ENCODE peak calls at places on chromosomes 12 and 14, in six cellular contexts. Y is pancreas; P is CD8-positive, alpha-beta memory T cell; I is fibroblast of the aortic adventitia; N is mucosa of descending colon; J is endodermal cell. Z is an unnamed sample.

GRCh38 chr14:105314287-105315185 is at the start of gene PACS2:
- DNase-seq in Y (peak; percentile 76), P (peak; percentile 84), I (peak; percentile 77), N (peak; percentile 80), J (peak; percentile 84), Z (peak; percentile 91)

GRCh38 chr12:4272014-4272975 is 1.3 kb upstream of the CCND2 start:
- DNase-seq in Y (peak; percentile 64), P (peak; percentile 95), I (peak; percentile 31), N (peak; percentile 93), J (peak; percentile 93), Z (peak; percentile 90)

GRCh38 chr14:24406416-24406815 is 7.6 kb downstream of the NYNRIN start:
- DNase-seq in Y (no peak), P (no peak), I (no peak), N (no peak), J (no peak), Z (no peak)

GRCh38 chr14:35897616-35898111 is 71.5 kb downstream of the BRMS1L start:
- DNase-seq in Y (no peak), P (no peak), I (no peak), N (peak; percentile 50), J (peak; percentile 83), Z (no peak)

GRCh38 chr14:24880689-24881088 is 169.3 kb downstream of the STXBP6 start:
- DNase-seq in Y (no peak), P (no peak), I (peak; percentile 39), N (no peak), J (no peak), Z (no peak)

GRCh38 chr12:49369723-49370145 is 2.5 kb downstream of the SPATS2 start:
- DNase-seq in Y (peak; percentile 38), P (no peak), I (peak; percentile 74), N (no peak), J (peak; percentile 76), Z (no peak)

GRCh38 chr12:58882796-58883195 is 37.5 kb downstream of the LRIG3 start:
- DNase-seq in Y (no peak), P (no peak), I (no peak), N (no peak), J (peak; percentile 69), Z (no peak)

GRCh38 chr12:20214286-20214685 is 154.1 kb upstream of the PDE3A start:
- DNase-seq in Y (no peak), P (no peak), I (peak; percentile 33), N (no peak), J (no peak), Z (no peak)

GRCh38 chr12:94622475-94622874 is 27.9 kb downstream of the TMCC3 start:
- DNase-seq in Y (no peak), P (no peak), I (peak; percentile 66), N (no peak), J (no peak), Z (no peak)

GRCh38 chr12:88266851-88267360 is 124.8 kb downstream of the TMTC3 start:
- DNase-seq in Y (no peak), P (no peak), I (no peak), N (no peak), J (no peak), Z (no peak)

GRCh38 chr12:46265734-46266133 is 3.1 kb downstream of the SLC38A1 start:
- DNase-seq in Y (no peak), P (no peak), I (no peak), N (no peak), J (no peak), Z (no peak)

GRCh38 chr14:53924754-53925153 is 31.9 kb downstream of the BMP4 start:
- DNase-seq in Y (no peak), P (no peak), I (peak; percentile 61), N (no peak), J (no peak), Z (no peak)

GRCh38 chr12:117118838-117119591 is 19.8 kb upstream of the TESC start:
- DNase-seq in Y (no peak), P (no peak), I (no peak), N (no peak), J (peak; percentile 93), Z (no peak)

GRCh38 chr12:102438047-102438822 is 42.1 kb downstream of the IGF1 start:
- DNase-seq in Y (no peak), P (no peak), I (no peak), N (no peak), J (no peak), Z (no peak)

GRCh38 chr12:101039848-101040531 is 170.0 kb downstream of the SLC5A8 start:
- DNase-seq in Y (no peak), P (no peak), I (no peak), N (no peak), J (no peak), Z (no peak)

GRCh38 chr12:42326466-42327226 is 679 bp downstream of the PPHLN1 start:
- DNase-seq in Y (no peak), P (peak; percentile 46), I (peak; percentile 43), N (no peak), J (peak; percentile 60), Z (no peak)

GRCh38 chr12:80936642-80937390 is 918 bp downstream of the LIN7A start:
- DNase-seq in Y (peak; percentile 26), P (no peak), I (peak; percentile 32), N (peak; percentile 55), J (peak; percentile 93), Z (peak; percentile 53)

GRCh38 chr14:83491091-83491490 is 1957.4 kb upstream of the SEL1L start:
- DNase-seq in Y (no peak), P (no peak), I (no peak), N (no peak), J (no peak), Z (no peak)

GRCh38 chr14:69666112-69666511 is 54.7 kb downstream of the SUSD6 start:
- DNase-seq in Y (no peak), P (no peak), I (peak; percentile 40), N (no peak), J (no peak), Z (no peak)

GRCh38 chr12:127363392-127363791 is 903.6 kb upstream of the TMEM132C start:
- DNase-seq in Y (no peak), P (no peak), I (no peak), N (no peak), J (peak; percentile 84), Z (no peak)

GRCh38 chr14:22821193-22822016 is 6.2 kb upstream of the SLC7A7 start:
- DNase-seq in Y (peak; percentile 66), P (no peak), I (no peak), N (peak; percentile 60), J (peak; percentile 78), Z (no peak)

GRCh38 chr12:124684971-124685688 is 117.7 kb upstream of the NCOR2 start:
- DNase-seq in Y (no peak), P (no peak), I (peak; percentile 93), N (no peak), J (peak; percentile 70), Z (no peak)

GRCh38 chr12:124686885-124687694 is 119.7 kb upstream of the NCOR2 start:
- DNase-seq in Y (no peak), P (no peak), I (no peak), N (no peak), J (no peak), Z (no peak)

GRCh38 chr12:124686001-124686884 is 118.8 kb upstream of the NCOR2 start:
- DNase-seq in Y (no peak), P (no peak), I (peak; percentile 64), N (no peak), J (peak; percentile 67), Z (no peak)

GRCh38 chr12:124684496-124684895 is 117.1 kb upstream of the NCOR2 start:
- DNase-seq in Y (no peak), P (no peak), I (no peak), N (no peak), J (no peak), Z (no peak)

GRCh38 chr12:124685689-124685993 is 118.2 kb upstream of the NCOR2 start:
- DNase-seq in Y (no peak), P (no peak), I (no peak), N (no peak), J (no peak), Z (no peak)
- H3K4me3 ChIP-seq in Y (no peak overlapping the region), P (no peak overlapping the region), I (peak overlapping the region; percentile 57), N (no peak overlapping the region), J (no peak overlapping the region), Z (no peak overlapping the region)

GRCh38 chr12:70919597-70920035 is 922 bp downstream of the PTPRR start:
- DNase-seq in Y (no peak), P (no peak), I (peak; percentile 36), N (no peak), J (peak; percentile 86), Z (no peak)

GRCh38 chr12:70920251-70920851 is at the start of gene PTPRR:
- DNase-seq in Y (no peak), P (no peak), I (peak; percentile 1), N (no peak), J (peak; percentile 89), Z (peak; percentile 55)

GRCh38 chr12:70919161-70919560 is 1.4 kb downstream of the PTPRR start:
- DNase-seq in Y (no peak), P (no peak), I (no peak), N (no peak), J (no peak), Z (no peak)

GRCh38 chr12:70918321-70918720 is 2.2 kb downstream of the PTPRR start:
- DNase-seq in Y (no peak), P (no peak), I (no peak), N (no peak), J (no peak), Z (no peak)

DNA sequence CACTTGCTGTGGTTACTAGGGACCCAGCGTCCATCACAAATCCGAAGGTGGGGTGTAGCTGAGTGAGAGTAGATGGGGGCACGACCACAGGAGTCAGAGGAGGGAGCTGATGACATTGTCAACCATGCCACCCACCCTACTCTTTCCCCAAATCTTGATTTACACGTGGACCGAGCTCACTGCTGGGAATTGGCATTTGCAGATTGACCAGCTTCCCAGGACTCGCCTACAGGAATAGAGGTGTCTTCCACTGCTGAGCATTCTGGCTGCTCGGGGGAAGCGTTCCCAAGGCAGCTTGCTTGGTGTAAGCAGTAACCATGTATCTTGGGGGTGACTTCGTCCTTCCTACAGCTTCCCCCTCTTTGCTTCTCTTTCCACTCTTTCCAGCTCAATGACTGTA is 353 bp upstream of the PTPRR start:
- DNase-seq in Y (no peak), P (no peak), I (no peak), N (no peak), J (peak; percentile 59), Z (no peak)
- H3K4me3 ChIP-seq in Y (no peak overlapping the region), P (no peak overlapping the region), I (no peak overlapping the region), N (no peak overlapping the region), J (no peak overlapping the region), Z (no peak overlapping the region)

GRCh38 chr14:66507181-66507721 is 696 bp upstream of the GPHN start:
- DNase-seq in Y (no peak), P (no peak), I (no peak), N (no peak), J (no peak), Z (no peak)
- H3K4me3 ChIP-seq in Y (peak overlapping the region; percentile 94), P (peak overlapping the region; percentile 78), I (peak overlapping the region; percentile 96), N (peak overlapping the region; percentile 67), J (peak overlapping the region; percentile 96), Z (peak overlapping the region; percentile 86)

DNA sequence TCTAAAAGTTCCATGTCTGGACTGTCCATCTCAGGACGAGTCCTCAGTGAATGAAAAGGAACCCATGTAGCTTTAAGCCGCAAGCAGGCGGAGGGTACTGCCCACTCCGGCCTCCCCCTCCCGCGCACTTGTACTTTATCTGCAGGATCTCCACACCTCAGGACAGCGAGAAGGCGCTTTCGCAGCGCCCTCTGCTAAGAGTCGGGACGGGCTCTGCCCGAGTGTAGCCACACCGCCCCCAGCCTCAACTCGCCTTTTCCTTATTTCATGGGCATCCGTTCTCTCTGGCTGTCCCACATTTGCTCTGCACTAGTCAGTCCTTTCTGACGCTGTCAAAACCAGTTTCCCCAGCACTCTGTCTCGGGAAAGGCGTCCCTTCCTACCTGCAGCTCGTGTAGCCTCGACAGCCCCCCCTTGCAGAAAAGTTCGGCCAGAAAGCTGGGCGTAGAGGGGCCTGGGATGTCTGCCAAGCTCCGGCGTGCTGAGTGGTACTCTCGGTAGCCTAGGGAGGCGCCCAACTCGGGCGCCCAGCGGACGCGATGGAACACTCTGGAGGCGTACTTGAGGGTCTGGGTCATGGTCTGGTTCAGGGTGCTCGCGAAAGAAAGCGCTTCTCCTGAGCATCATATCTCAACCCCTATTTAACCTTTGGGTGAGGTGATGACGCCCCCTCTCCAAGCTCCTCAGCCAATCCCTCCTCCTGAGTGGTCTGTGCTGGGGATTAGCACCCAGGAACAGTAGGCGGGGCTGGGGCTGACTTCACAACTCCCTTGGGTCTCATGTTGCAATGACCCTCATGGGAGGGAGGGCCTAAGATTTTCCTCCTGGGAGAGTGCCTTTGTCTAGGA is at the start of gene CYP27B1:
- DNase-seq in Y (peak; percentile 48), P (no peak), I (peak; percentile 16), N (no peak), J (peak; percentile 94), Z (peak; percentile 65)
- H3K4me3 ChIP-seq in Y (peak within 1 kb of the TSS; percentile 56), P (peak within 1 kb of the TSS; percentile 70), I (peak within 1 kb of the TSS; percentile 40), N (no peak within 1 kb of the TSS), J (peak within 1 kb of the TSS; percentile 75), Z (peak within 1 kb of the TSS; percentile 38)

Z was measured in left lung.